ENCODE peak calls at places on chromosomes 13 and 19, in six cellular contexts. Q is WTC11, C is AG09309, T is spleen, D is brain microvascular endothelial cell, F is progenitor cell of endocrine pancreas. S is an unnamed sample.

GRCh38 chr19:40270362-40271089 is 14.6 kb downstream of the AKT2 start:
- DNase-seq in T (no peak), D (no peak), C (no peak), Q (peak; percentile 50), F (no peak), S (no peak)

GRCh38 chr13:59728896-59729545 is 434.7 kb downstream of the DIAPH3 start:
- DNase-seq in D (no peak), C (no peak), T (no peak), Q (no peak), F (no peak), S (no peak)

GRCh38 chr19:10227215-10227971 is 3.7 kb downstream of the S1PR2 start:
- DNase-seq in F (no peak), D (no peak), C (no peak), Q (peak; percentile 52), T (no peak), S (no peak)

GRCh38 chr19:288911-289310 is 2.3 kb downstream of the PLPP2 start:
- DNase-seq in C (no peak), D (no peak), T (no peak), F (no peak), Q (no peak), S (no peak)

GRCh38 chr13:40982772-40983171 is 36.3 kb downstream of the ELF1 start:
- DNase-seq in Q (no peak), D (peak; percentile 74), F (no peak), C (no peak), T (no peak), S (no peak)

GRCh38 chr19:23774156-23774971 is 15.7 kb upstream of the ZNF681 start:
- DNase-seq in Q (no peak), D (no peak), F (no peak), C (no peak), T (no peak), S (no peak)

GRCh38 chr19:47765522-47766358 is 12.8 kb upstream of the SELENOW start:
- DNase-seq in F (peak; percentile 66), T (peak; percentile 84), C (no peak), Q (peak; percentile 88), D (no peak), S (no peak)

GRCh38 chr13:54124700-54125099 is 1096.1 kb downstream of the OLFM4 start:
- DNase-seq in F (no peak), C (no peak), D (no peak), T (no peak), Q (no peak), S (no peak)

GRCh38 chr13:113547248-113547971 is 37.1 kb upstream of the TFDP1 start:
- DNase-seq in D (no peak), F (no peak), Q (no peak), C (no peak), T (peak; percentile 62), S (peak; percentile 65)

GRCh38 chr13:36841411-36841810 is 22.4 kb downstream of the RFXAP start:
- DNase-seq in D (no peak), F (no peak), T (no peak), C (no peak), Q (no peak), S (no peak)
- TF ChIP-seq CTCF in D (no peak), F (no peak), T (no peak), C (peak; percentile 14), Q (no peak), S (peak; percentile 45)

GRCh38 chr19:14318873-14319272 is 62.4 kb upstream of the ADGRE5 start:
- DNase-seq in C (no peak), F (no peak), T (no peak), D (no peak), Q (peak; percentile 72), S (no peak)
- TF ChIP-seq CTCF in C (peak; percentile 33), F (peak; percentile 36), T (no peak), D (peak; percentile 52), Q (no peak), S (peak; percentile 51)

GRCh38 chr19:13082192-13083007 is 20.3 kb downstream of the LYL1 start:
- DNase-seq in D (peak; percentile 68), Q (peak; percentile 60), T (no peak), F (no peak), C (no peak), S (no peak)
- TF ChIP-seq CTCF in D (peak; percentile 69), Q (no peak), T (no peak), F (no peak), C (peak; percentile 17), S (peak; percentile 82)

DNA sequence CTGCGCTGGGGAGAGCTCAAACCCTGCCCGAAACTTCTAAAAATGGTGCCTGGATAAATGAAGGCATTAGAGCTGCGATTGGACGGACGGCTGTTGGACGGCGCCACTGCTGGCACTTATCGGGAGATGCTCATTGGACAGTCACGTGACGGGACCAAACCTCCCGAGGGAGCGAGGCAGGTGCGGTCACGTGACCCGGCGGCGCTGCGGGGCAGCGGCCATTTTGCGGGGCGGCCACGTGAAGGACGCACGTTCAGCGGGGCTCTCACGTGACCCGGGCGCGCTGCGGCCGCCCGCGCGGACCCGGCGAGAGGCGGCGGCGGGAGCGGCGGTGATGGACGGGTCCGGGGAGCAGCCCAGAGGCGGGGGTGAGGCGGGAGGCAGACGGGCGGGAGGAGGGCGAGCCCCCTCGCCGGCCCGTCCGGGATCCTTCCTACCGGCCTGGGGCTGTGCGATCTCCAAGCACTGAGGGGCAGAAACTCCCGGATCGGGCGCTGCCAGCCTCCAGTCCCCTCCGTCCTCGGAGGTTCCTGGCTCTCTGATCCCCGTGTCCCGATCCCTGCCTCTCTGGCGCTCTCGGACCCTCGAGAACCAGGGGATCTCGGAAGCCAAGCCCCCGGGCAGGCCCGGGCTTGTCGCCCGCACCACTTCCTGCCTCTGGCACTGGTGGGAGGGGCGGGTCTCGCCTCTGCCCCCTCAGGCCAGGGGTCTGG is at the start of gene BAX:
- DNase-seq in F (peak; percentile 98), D (peak; percentile 94), C (peak; percentile 63), T (peak; percentile 98), Q (peak; percentile 99), S (peak; percentile 99)
- TF ChIP-seq CTCF in F (no peak), D (peak; percentile 10), C (no peak), T (no peak), Q (no peak), S (peak; percentile 14)